ENCODE peak calls at places on chromosomes 13 and 19, in ten cellular contexts. One of them, this sample, is unnamed.

GRCh38 chr13:21399741-21400140 is 59.4 kb downstream of the ZDHHC20 start:
- DNase-seq in left ventricle myocardium inferior: no peak
- DNase-seq in fibroblast of lung: peak; percentile 25
- DNase-seq in neuronal stem cell: no peak
- DNase-seq in esophagus squamous epithelium: no peak
- DNase-seq in BE2C: no peak
- DNase-seq in cardiac muscle cell: peak; percentile 22
- DNase-seq in H7: no peak
- DNase-seq in brain microvascular endothelial cell: peak; percentile 15
- DNase-seq in mammary epithelial cell: peak; percentile 20
- DNase-seq in this sample: no peak

GRCh38 chr13:35356572-35356971 is 119.9 kb downstream of the MAB21L1 start:
- DNase-seq in fibroblast of lung: no peak
- DNase-seq in mammary epithelial cell: no peak
- DNase-seq in left ventricle myocardium inferior: no peak
- DNase-seq in BE2C: no peak
- DNase-seq in cardiac muscle cell: peak; percentile 14
- DNase-seq in esophagus squamous epithelium: no peak
- DNase-seq in neuronal stem cell: no peak
- DNase-seq in brain microvascular endothelial cell: no peak
- DNase-seq in H7: no peak
- DNase-seq in this sample: no peak

GRCh38 chr19:51660975-51661600 is 14.5 kb upstream of the SIGLEC14 start:
- DNase-seq in fibroblast of lung: peak; percentile 54
- DNase-seq in mammary epithelial cell: peak; percentile 55
- DNase-seq in esophagus squamous epithelium: no peak
- DNase-seq in cardiac muscle cell: peak; percentile 90
- DNase-seq in BE2C: peak; percentile 87
- DNase-seq in neuronal stem cell: peak; percentile 73
- DNase-seq in H7: peak; percentile 68
- DNase-seq in left ventricle myocardium inferior: peak; percentile 25
- DNase-seq in brain microvascular endothelial cell: peak; percentile 77
- DNase-seq in this sample: no peak

GRCh38 chr19:14158276-14159023 is 22.1 kb upstream of the ASF1B start:
- DNase-seq in cardiac muscle cell: no peak
- DNase-seq in fibroblast of lung: no peak
- DNase-seq in esophagus squamous epithelium: no peak
- DNase-seq in mammary epithelial cell: no peak
- DNase-seq in neuronal stem cell: no peak
- DNase-seq in H7: peak; percentile 50
- DNase-seq in left ventricle myocardium inferior: no peak
- DNase-seq in brain microvascular endothelial cell: no peak
- DNase-seq in BE2C: no peak
- DNase-seq in this sample: no peak

GRCh38 chr13:94711561-94712286 is 621 bp downstream of the SOX21 start:
- DNase-seq in BE2C: peak; percentile 46
- DNase-seq in brain microvascular endothelial cell: no peak
- DNase-seq in fibroblast of lung: peak; percentile 42
- DNase-seq in left ventricle myocardium inferior: no peak
- DNase-seq in neuronal stem cell: no peak
- DNase-seq in H7: peak; percentile 78
- DNase-seq in esophagus squamous epithelium: no peak
- DNase-seq in mammary epithelial cell: peak; percentile 37
- DNase-seq in cardiac muscle cell: peak; percentile 18
- DNase-seq in this sample: no peak

GRCh38 chr19:51131780-51132680 is 7.3 kb downstream of the SIGLEC9 start:
- DNase-seq in H7: no peak
- DNase-seq in esophagus squamous epithelium: no peak
- DNase-seq in neuronal stem cell: no peak
- DNase-seq in brain microvascular endothelial cell: peak; percentile 79
- DNase-seq in BE2C: no peak
- DNase-seq in mammary epithelial cell: no peak
- DNase-seq in left ventricle myocardium inferior: peak; percentile 69
- DNase-seq in fibroblast of lung: no peak
- DNase-seq in cardiac muscle cell: peak; percentile 97
- DNase-seq in this sample: no peak

GRCh38 chr13:66635526-66635925 is 594.6 kb downstream of the PCDH9 start:
- DNase-seq in brain microvascular endothelial cell: peak; percentile 54
- DNase-seq in BE2C: no peak
- DNase-seq in left ventricle myocardium inferior: no peak
- DNase-seq in H7: no peak
- DNase-seq in mammary epithelial cell: peak; percentile 80
- DNase-seq in neuronal stem cell: no peak
- DNase-seq in cardiac muscle cell: peak; percentile 79
- DNase-seq in fibroblast of lung: peak; percentile 97
- DNase-seq in esophagus squamous epithelium: no peak
- DNase-seq in this sample: peak; percentile 48

GRCh38 chr13:67120872-67121531 is 109.1 kb downstream of the PCDH9 start:
- DNase-seq in cardiac muscle cell: no peak
- DNase-seq in BE2C: no peak
- DNase-seq in neuronal stem cell: no peak
- DNase-seq in H7: no peak
- DNase-seq in mammary epithelial cell: peak; percentile 45
- DNase-seq in left ventricle myocardium inferior: no peak
- DNase-seq in fibroblast of lung: peak; percentile 39
- DNase-seq in brain microvascular endothelial cell: no peak
- DNase-seq in esophagus squamous epithelium: no peak
- DNase-seq in this sample: peak; percentile 43

GRCh38 chr19:7348587-7349230 is at the start of gene ARHGEF18:
- DNase-seq in neuronal stem cell: no peak
- DNase-seq in brain microvascular endothelial cell: no peak
- DNase-seq in fibroblast of lung: no peak
- DNase-seq in cardiac muscle cell: no peak
- DNase-seq in BE2C: no peak
- DNase-seq in mammary epithelial cell: no peak
- DNase-seq in left ventricle myocardium inferior: peak; percentile 23
- DNase-seq in esophagus squamous epithelium: no peak
- DNase-seq in H7: no peak
- DNase-seq in this sample: no peak

GRCh38 chr19:32322541-32322940 is 22.9 kb upstream of the ZNF507 start:
- DNase-seq in neuronal stem cell: no peak
- DNase-seq in H7: no peak
- DNase-seq in fibroblast of lung: no peak
- DNase-seq in esophagus squamous epithelium: no peak
- DNase-seq in brain microvascular endothelial cell: no peak
- DNase-seq in mammary epithelial cell: no peak
- DNase-seq in left ventricle myocardium inferior: no peak
- DNase-seq in cardiac muscle cell: no peak
- DNase-seq in BE2C: no peak
- DNase-seq in this sample: no peak

GRCh38 chr19:50197348-50197747 is 6.1 kb upstream of the MYH14 start:
- DNase-seq in fibroblast of lung: no peak
- DNase-seq in mammary epithelial cell: no peak
- DNase-seq in brain microvascular endothelial cell: no peak
- DNase-seq in cardiac muscle cell: no peak
- DNase-seq in neuronal stem cell: no peak
- DNase-seq in esophagus squamous epithelium: no peak
- DNase-seq in BE2C: no peak
- DNase-seq in H7: no peak
- DNase-seq in left ventricle myocardium inferior: no peak
- DNase-seq in this sample: no peak

GRCh38 chr19:42290523-42291436 is 11.2 kb upstream of the PRR19 start:
- DNase-seq in neuronal stem cell: no peak
- DNase-seq in esophagus squamous epithelium: no peak
- DNase-seq in brain microvascular endothelial cell: no peak
- DNase-seq in fibroblast of lung: no peak
- DNase-seq in H7: peak; percentile 79
- DNase-seq in BE2C: peak; percentile 91
- DNase-seq in left ventricle myocardium inferior: no peak
- DNase-seq in mammary epithelial cell: no peak
- DNase-seq in cardiac muscle cell: no peak
- DNase-seq in this sample: no peak

GRCh38 chr19:14804755-14805154 is 26.4 kb upstream of the ADGRE2 start:
- DNase-seq in cardiac muscle cell: no peak
- DNase-seq in left ventricle myocardium inferior: no peak
- DNase-seq in fibroblast of lung: no peak
- DNase-seq in mammary epithelial cell: no peak
- DNase-seq in brain microvascular endothelial cell: no peak
- DNase-seq in H7: no peak
- DNase-seq in neuronal stem cell: no peak
- DNase-seq in BE2C: no peak
- DNase-seq in esophagus squamous epithelium: no peak
- DNase-seq in this sample: no peak

GRCh38 chr19:13781547-13781946 is 7.3 kb downstream of the C19orf53 start:
- DNase-seq in esophagus squamous epithelium: no peak
- DNase-seq in brain microvascular endothelial cell: peak; percentile 72
- DNase-seq in fibroblast of lung: peak; percentile 95
- DNase-seq in left ventricle myocardium inferior: peak; percentile 72
- DNase-seq in H7: peak; percentile 93
- DNase-seq in BE2C: peak; percentile 75
- DNase-seq in neuronal stem cell: peak; percentile 64
- DNase-seq in mammary epithelial cell: peak; percentile 63
- DNase-seq in cardiac muscle cell: peak; percentile 94
- DNase-seq in this sample: peak; percentile 77

GRCh38 chr19:36014029-36014924 is at the start of gene ALKBH6:
- DNase-seq in fibroblast of lung: peak; percentile 98
- DNase-seq in mammary epithelial cell: peak; percentile 100
- DNase-seq in left ventricle myocardium inferior: peak; percentile 100
- DNase-seq in BE2C: peak; percentile 100
- DNase-seq in cardiac muscle cell: peak; percentile 99
- DNase-seq in brain microvascular endothelial cell: peak; percentile 99
- DNase-seq in H7: peak; percentile 99
- DNase-seq in esophagus squamous epithelium: peak; percentile 98
- DNase-seq in neuronal stem cell: peak; percentile 96
- DNase-seq in this sample: peak; percentile 95
- H3K36me3 ChIP-seq in fibroblast of lung: peaks cover 19% of the 10 kb centered on the region
- H3K36me3 ChIP-seq in mammary epithelial cell: no peaks in the 10 kb centered on the region
- H3K36me3 ChIP-seq in left ventricle myocardium inferior: no peaks in the 10 kb centered on the region
- H3K36me3 ChIP-seq in BE2C: no peaks in the 10 kb centered on the region
- H3K36me3 ChIP-seq in cardiac muscle cell: no peaks in the 10 kb centered on the region
- H3K36me3 ChIP-seq in brain microvascular endothelial cell: peaks cover 19% of the 10 kb centered on the region
- H3K36me3 ChIP-seq in H7: peaks cover 2% of the 10 kb centered on the region
- H3K36me3 ChIP-seq in esophagus squamous epithelium: no peaks in the 10 kb centered on the region
- H3K36me3 ChIP-seq in neuronal stem cell: peaks cover 34% of the 10 kb centered on the region
- H3K36me3 ChIP-seq in this sample: peaks cover 18% of the 10 kb centered on the region

DNA sequence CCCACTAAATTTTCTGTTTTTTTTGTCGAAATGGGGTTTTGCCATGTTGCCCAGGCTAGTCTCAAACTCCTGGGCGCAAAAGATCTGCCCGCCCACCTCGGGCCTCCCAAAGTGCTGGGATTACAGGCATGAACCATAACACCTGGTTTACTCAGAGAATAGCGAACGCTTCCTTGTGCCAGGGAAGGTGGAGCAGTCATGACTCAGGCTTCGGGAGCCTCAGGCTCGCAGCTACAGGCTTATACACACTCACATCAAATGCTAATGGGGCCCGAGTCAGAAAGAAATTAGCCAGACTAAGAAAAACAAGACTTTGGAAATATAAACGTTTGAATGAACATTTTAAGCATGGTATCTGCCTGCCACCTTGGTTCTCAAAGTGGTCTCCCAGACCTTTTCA is 11.0 kb upstream of the TPT1 start:
- DNase-seq in BE2C: no peak
- DNase-seq in mammary epithelial cell: peak; percentile 81
- DNase-seq in cardiac muscle cell: no peak
- DNase-seq in esophagus squamous epithelium: no peak
- DNase-seq in fibroblast of lung: peak; percentile 80
- DNase-seq in brain microvascular endothelial cell: no peak
- DNase-seq in neuronal stem cell: no peak
- DNase-seq in H7: no peak
- DNase-seq in left ventricle myocardium inferior: no peak
- DNase-seq in this sample: no peak
- H3K36me3 ChIP-seq in BE2C: no peaks in the 10 kb centered on the region
- H3K36me3 ChIP-seq in mammary epithelial cell: peaks cover 13% of the 10 kb centered on the region
- H3K36me3 ChIP-seq in cardiac muscle cell: peaks cover 16% of the 10 kb centered on the region
- H3K36me3 ChIP-seq in esophagus squamous epithelium: no peaks in the 10 kb centered on the region
- H3K36me3 ChIP-seq in fibroblast of lung: peaks cover 9% of the 10 kb centered on the region
- H3K36me3 ChIP-seq in brain microvascular endothelial cell: peaks cover 14% of the 10 kb centered on the region
- H3K36me3 ChIP-seq in neuronal stem cell: peaks cover 83% of the 10 kb centered on the region
- H3K36me3 ChIP-seq in H7: peaks cover 8% of the 10 kb centered on the region
- H3K36me3 ChIP-seq in left ventricle myocardium inferior: peaks cover 64% of the 10 kb centered on the region
- H3K36me3 ChIP-seq in this sample: peaks cover 4% of the 10 kb centered on the region

DNA sequence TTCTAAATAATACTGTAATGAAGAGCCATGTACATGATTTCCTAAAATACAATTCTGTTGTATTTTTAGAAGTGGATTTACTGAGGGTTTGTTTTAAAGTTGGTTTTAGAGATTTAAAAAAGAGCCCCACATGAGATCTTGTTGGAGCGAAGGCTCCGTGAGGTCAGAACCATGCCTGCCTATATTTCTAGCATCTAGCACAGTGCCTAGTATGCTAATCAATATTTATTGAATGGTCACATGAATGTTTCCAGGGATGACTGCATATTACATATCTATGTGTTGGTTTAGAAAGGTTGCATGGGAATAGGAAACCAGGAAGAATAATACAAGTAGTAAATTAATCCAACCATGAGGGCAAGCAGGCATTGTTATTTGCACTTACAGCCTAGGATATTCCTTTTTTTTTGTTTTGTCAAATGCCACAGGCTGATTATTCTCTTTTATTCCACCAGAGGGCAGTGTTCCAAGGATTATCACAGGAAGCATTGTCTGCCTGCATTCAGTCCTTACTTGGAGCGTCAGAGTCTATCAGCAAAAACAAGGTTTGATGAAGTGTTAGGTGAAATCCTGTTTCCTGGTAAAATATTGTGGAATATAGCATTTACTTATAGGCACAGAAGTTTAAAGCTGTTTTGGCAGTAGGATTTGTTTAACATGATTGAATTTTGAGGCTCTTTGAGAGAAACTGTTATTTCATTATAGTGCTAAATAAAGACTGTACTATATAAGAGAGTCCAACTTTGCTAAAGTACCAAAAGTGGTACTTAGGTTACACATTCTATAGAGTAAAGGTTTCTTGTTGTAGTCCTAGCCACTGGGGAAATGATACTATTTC is 46.8 kb downstream of the COG3 start:
- DNase-seq in H7: peak; percentile 49
- DNase-seq in esophagus squamous epithelium: no peak
- DNase-seq in neuronal stem cell: peak; percentile 69
- DNase-seq in cardiac muscle cell: peak; percentile 85
- DNase-seq in BE2C: peak; percentile 33
- DNase-seq in mammary epithelial cell: peak; percentile 69
- DNase-seq in left ventricle myocardium inferior: no peak
- DNase-seq in fibroblast of lung: peak; percentile 64
- DNase-seq in brain microvascular endothelial cell: peak; percentile 53
- DNase-seq in this sample: peak; percentile 35
- H3K36me3 ChIP-seq in H7: peaks cover 16% of the 10 kb centered on the region
- H3K36me3 ChIP-seq in esophagus squamous epithelium: peaks cover 6% of the 10 kb centered on the region
- H3K36me3 ChIP-seq in neuronal stem cell: peaks cover 82% of the 10 kb centered on the region
- H3K36me3 ChIP-seq in cardiac muscle cell: peaks cover 35% of the 10 kb centered on the region
- H3K36me3 ChIP-seq in BE2C: peaks cover 41% of the 10 kb centered on the region
- H3K36me3 ChIP-seq in mammary epithelial cell: peaks cover 26% of the 10 kb centered on the region
- H3K36me3 ChIP-seq in left ventricle myocardium inferior: peaks cover 86% of the 10 kb centered on the region
- H3K36me3 ChIP-seq in fibroblast of lung: peaks cover 6% of the 10 kb centered on the region
- H3K36me3 ChIP-seq in brain microvascular endothelial cell: peaks cover 42% of the 10 kb centered on the region
- H3K36me3 ChIP-seq in this sample: peaks cover 18% of the 10 kb centered on the region

GRCh38 chr13:47555235-47555634 is 445.8 kb downstream of the SUCLA2 start:
- DNase-seq in BE2C: no peak
- DNase-seq in cardiac muscle cell: no peak
- DNase-seq in neuronal stem cell: no peak
- DNase-seq in mammary epithelial cell: peak; percentile 45
- DNase-seq in fibroblast of lung: peak; percentile 41
- DNase-seq in esophagus squamous epithelium: no peak
- DNase-seq in brain microvascular endothelial cell: peak; percentile 3
- DNase-seq in H7: no peak
- DNase-seq in left ventricle myocardium inferior: no peak
- DNase-seq in this sample: no peak
- H3K36me3 ChIP-seq in BE2C: no peaks in the 10 kb centered on the region
- H3K36me3 ChIP-seq in cardiac muscle cell: no peaks in the 10 kb centered on the region
- H3K36me3 ChIP-seq in neuronal stem cell: no peaks in the 10 kb centered on the region
- H3K36me3 ChIP-seq in mammary epithelial cell: no peaks in the 10 kb centered on the region
- H3K36me3 ChIP-seq in fibroblast of lung: no peaks in the 10 kb centered on the region
- H3K36me3 ChIP-seq in esophagus squamous epithelium: no peaks in the 10 kb centered on the region
- H3K36me3 ChIP-seq in brain microvascular endothelial cell: no peaks in the 10 kb centered on the region
- H3K36me3 ChIP-seq in H7: no peaks in the 10 kb centered on the region
- H3K36me3 ChIP-seq in left ventricle myocardium inferior: no peaks in the 10 kb centered on the region
- H3K36me3 ChIP-seq in this sample: no peaks in the 10 kb centered on the region

GRCh38 chr19:17724655-17725054 is 5.4 kb downstream of the MAP1S start:
- DNase-seq in esophagus squamous epithelium: no peak
- DNase-seq in left ventricle myocardium inferior: no peak
- DNase-seq in H7: no peak
- DNase-seq in cardiac muscle cell: no peak
- DNase-seq in BE2C: no peak
- DNase-seq in fibroblast of lung: no peak
- DNase-seq in neuronal stem cell: no peak
- DNase-seq in mammary epithelial cell: no peak
- DNase-seq in brain microvascular endothelial cell: no peak
- DNase-seq in this sample: no peak
- H3K36me3 ChIP-seq in esophagus squamous epithelium: peaks cover 28% of the 10 kb centered on the region
- H3K36me3 ChIP-seq in left ventricle myocardium inferior: peaks cover 66% of the 10 kb centered on the region
- H3K36me3 ChIP-seq in H7: peaks cover 30% of the 10 kb centered on the region
- H3K36me3 ChIP-seq in cardiac muscle cell: peaks cover 19% of the 10 kb centered on the region
- H3K36me3 ChIP-seq in BE2C: peaks cover 68% of the 10 kb centered on the region
- H3K36me3 ChIP-seq in fibroblast of lung: peaks cover 27% of the 10 kb centered on the region
- H3K36me3 ChIP-seq in neuronal stem cell: peaks cover 85% of the 10 kb centered on the region
- H3K36me3 ChIP-seq in mammary epithelial cell: peaks cover 10% of the 10 kb centered on the region
- H3K36me3 ChIP-seq in brain microvascular endothelial cell: peaks cover 59% of the 10 kb centered on the region
- H3K36me3 ChIP-seq in this sample: peaks cover 43% of the 10 kb centered on the region